ENCODE peak calls at places on chromosomes 7 and 10, in four cellular contexts. C is tibial nerve, G is SJSA1, K is OCI-LY7. L is an unnamed sample.

GRCh38 chr10:130360826-130361311 is 224.7 kb downstream of the GLRX3 start:
- DNase-seq in K (no peak), C (no peak), G (no peak), L (no peak)

GRCh38 chr10:29784175-29784773 is 149.5 kb upstream of the SVIL start:
- DNase-seq in C (peak; percentile 17), G (peak; percentile 95), K (no peak), L (no peak)

GRCh38 chr7:137978464-137979237 is 23.2 kb downstream of the CREB3L2 start:
- DNase-seq in K (no peak), G (peak; percentile 89), C (peak; percentile 50), L (no peak)

GRCh38 chr7:16960566-16960965 is 78.8 kb upstream of the AGR3 start:
- DNase-seq in C (no peak), G (no peak), K (no peak), L (no peak)

GRCh38 chr7:43693687-43694398 is 35.5 kb downstream of the COA1 start:
- DNase-seq in K (no peak), G (peak; percentile 44), C (no peak), L (no peak)

GRCh38 chr10:31288961-31289360 is 30.1 kb upstream of the ZEB1 start:
- DNase-seq in G (no peak), K (no peak), C (no peak), L (no peak)

GRCh38 chr7:50812847-50813475 is 30.3 kb upstream of the GRB10 start:
- DNase-seq in G (no peak), K (no peak), C (peak; percentile 19), L (peak; percentile 60)

GRCh38 chr10:119253433-119254174 is 46.2 kb downstream of the GRK5 start:
- DNase-seq in K (no peak), C (peak; percentile 77), G (peak; percentile 92), L (no peak)

GRCh38 chr10:64054392-64054791 is 533.2 kb downstream of the REEP3 start:
- DNase-seq in G (no peak), K (no peak), C (no peak), L (no peak)

DNA sequence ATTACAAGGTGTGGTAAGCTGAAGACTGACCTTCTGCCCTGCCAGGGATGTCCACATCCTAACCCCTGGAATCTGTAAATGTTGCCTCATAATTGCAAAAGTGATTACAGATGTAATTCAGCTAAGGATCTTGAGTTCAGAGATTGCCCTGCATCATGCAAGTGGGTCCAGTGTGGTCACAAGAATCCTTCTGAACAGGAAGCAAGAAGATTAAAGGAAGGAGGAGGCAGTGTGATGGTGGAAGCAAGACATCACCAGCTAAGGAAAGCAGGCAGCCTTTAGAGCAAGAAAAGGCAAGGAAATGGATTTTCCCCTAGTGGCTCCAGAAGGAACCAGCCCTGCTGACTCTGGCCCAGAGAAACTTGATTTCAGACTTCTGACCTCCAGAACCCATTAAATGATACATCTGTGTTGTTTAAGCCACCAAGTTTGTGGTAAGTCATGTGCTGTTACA is 78.1 kb downstream of the USP6NL start:
- DNase-seq in G (no peak), C (no peak), K (peak; percentile 56), L (peak; percentile 64)
- H3K4me1 ChIP-seq in G (peaks cover 18% of the 10 kb centered on the region), C (peaks cover 4% of the 10 kb centered on the region), K (peaks cover 100% of the 10 kb centered on the region), L (peaks cover 3% of the 10 kb centered on the region)

DNA sequence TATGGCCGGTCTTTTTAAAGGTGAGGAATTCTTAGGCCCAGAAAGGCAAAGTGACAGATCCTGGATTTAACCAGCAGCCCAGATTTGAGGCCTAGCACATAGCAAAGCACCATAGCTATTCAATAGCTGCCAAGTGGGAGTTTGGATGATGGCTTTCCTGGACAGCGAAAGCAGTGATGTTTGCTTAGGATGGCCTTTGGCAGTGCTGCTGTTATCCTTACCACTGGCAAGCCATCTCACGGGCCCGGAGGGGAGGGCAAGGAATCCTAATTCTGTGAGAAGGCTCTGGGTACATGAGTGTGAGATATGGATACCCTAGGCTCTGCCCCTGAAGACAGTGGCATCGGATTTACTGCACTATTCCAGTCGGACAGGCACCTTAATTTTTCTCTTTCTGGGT is 50.4 kb downstream of the TCF7L2 start:
- DNase-seq in K (no peak), G (no peak), C (no peak), L (no peak)
- H3K4me1 ChIP-seq in K (peaks cover 9% of the 10 kb centered on the region), G (peaks cover 17% of the 10 kb centered on the region), C (peaks cover 17% of the 10 kb centered on the region), L (peaks cover 41% of the 10 kb centered on the region)

DNA sequence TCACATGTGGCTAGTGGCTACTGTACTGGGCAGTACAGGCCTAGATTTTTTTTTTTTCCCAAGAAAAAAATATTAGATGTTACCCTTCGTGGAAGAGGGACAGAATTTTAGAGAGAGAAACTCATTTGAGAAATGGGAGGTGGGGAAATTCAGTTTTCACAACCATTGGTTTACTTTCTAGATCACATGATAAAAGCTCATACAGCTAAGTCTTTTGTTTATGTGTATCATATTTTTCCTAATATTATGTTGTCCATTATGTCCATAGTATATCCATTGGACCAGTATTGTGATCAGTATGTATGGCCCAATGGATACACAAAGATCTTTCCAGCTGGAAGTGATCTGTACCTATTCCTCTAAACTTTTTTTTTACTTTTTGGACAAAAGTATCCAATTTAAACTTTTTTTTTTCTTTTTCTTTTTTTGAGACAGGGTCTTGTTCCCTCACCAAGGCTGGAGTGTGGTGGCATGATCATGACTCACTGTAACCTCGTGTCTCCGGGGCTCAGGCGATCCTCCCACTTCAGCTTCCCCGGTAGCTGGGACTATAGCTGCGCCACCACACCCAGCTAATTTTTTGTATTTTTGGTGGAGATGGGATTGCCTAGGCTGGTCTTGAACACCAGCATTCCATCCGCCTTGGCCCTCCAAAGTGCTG is 4.1 kb downstream of the CALU start:
- DNase-seq in K (no peak), C (no peak), G (no peak), L (no peak)
- H3K4me1 ChIP-seq in K (peaks cover 25% of the 10 kb centered on the region), C (peaks cover 11% of the 10 kb centered on the region), G (peaks cover 46% of the 10 kb centered on the region), L (peaks cover 20% of the 10 kb centered on the region)

DNA sequence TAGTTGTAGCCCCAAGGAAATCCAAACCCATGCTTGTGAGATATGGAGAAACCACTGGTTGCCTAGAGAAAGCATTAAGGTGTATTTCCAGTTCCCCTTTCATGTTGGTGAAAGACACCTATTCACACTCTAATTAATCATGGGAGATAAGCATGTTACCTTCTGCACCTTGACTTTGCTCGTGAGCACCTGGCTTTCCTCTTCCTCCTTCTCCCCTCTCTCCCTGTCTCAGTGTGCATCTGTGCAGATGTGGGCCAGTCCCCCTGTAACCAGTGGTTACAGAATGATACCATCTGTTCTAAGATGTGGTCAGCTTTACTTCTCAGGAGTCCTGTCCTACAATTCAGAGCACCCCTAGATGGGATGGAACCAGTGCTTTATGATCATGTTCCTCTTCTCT is 160.6 kb downstream of the LCOR start:
- DNase-seq in G (no peak), K (peak; percentile 18), C (no peak), L (no peak)
- H3K4me1 ChIP-seq in G (peaks cover 31% of the 10 kb centered on the region), K (peaks cover 8% of the 10 kb centered on the region), C (peaks cover 4% of the 10 kb centered on the region), L (peaks cover 42% of the 10 kb centered on the region)

GRCh38 chr7:47604496-47604890 is 22.6 kb upstream of the TNS3 start:
- DNase-seq in K (no peak), G (no peak), C (no peak), L (no peak)
- H3K4me1 ChIP-seq in K (peaks cover 44% of the 10 kb centered on the region), G (peaks cover 73% of the 10 kb centered on the region), C (peaks cover 26% of the 10 kb centered on the region), L (no peaks in the 10 kb centered on the region)